ENCODE peak calls at places on chromosomes 2 and 18, in eight cellular contexts. One of them, this sample, is unnamed.

GRCh38 chr2:225117061-225117716 is 74.9 kb upstream of the DOCK10 start:
- DNase-seq in left lung: no peak
- DNase-seq in CD8-positive, alpha-beta T cell: no peak
- DNase-seq in Panc1: no peak
- DNase-seq in body of pancreas: no peak
- DNase-seq in lower lobe of right lung: no peak
- DNase-seq in hepatocyte: no peak
- DNase-seq in WERI-Rb-1: no peak
- DNase-seq in this sample: no peak

GRCh38 chr2:195646424-195646823 is 10.6 kb upstream of the SLC39A10 start:
- DNase-seq in left lung: no peak
- DNase-seq in hepatocyte: no peak
- DNase-seq in Panc1: no peak
- DNase-seq in CD8-positive, alpha-beta T cell: no peak
- DNase-seq in WERI-Rb-1: no peak
- DNase-seq in body of pancreas: no peak
- DNase-seq in lower lobe of right lung: no peak
- DNase-seq in this sample: no peak

GRCh38 chr2:82023710-82024109 is 1719.2 kb upstream of the LRRTM1 start:
- DNase-seq in WERI-Rb-1: no peak
- DNase-seq in hepatocyte: peak; percentile 19
- DNase-seq in body of pancreas: no peak
- DNase-seq in lower lobe of right lung: no peak
- DNase-seq in left lung: no peak
- DNase-seq in CD8-positive, alpha-beta T cell: no peak
- DNase-seq in Panc1: no peak
- DNase-seq in this sample: no peak

GRCh38 chr2:47735912-47736311 is 47.0 kb upstream of the MSH6 start:
- DNase-seq in Panc1: no peak
- DNase-seq in lower lobe of right lung: no peak
- DNase-seq in WERI-Rb-1: no peak
- DNase-seq in CD8-positive, alpha-beta T cell: no peak
- DNase-seq in hepatocyte: no peak
- DNase-seq in left lung: no peak
- DNase-seq in body of pancreas: no peak
- DNase-seq in this sample: no peak

GRCh38 chr2:35931115-35931514 is 424.5 kb upstream of the CRIM1 start:
- DNase-seq in CD8-positive, alpha-beta T cell: no peak
- DNase-seq in body of pancreas: no peak
- DNase-seq in hepatocyte: no peak
- DNase-seq in lower lobe of right lung: no peak
- DNase-seq in Panc1: no peak
- DNase-seq in WERI-Rb-1: no peak
- DNase-seq in left lung: no peak
- DNase-seq in this sample: no peak

GRCh38 chr2:2046497-2046896 is 284.6 kb downstream of the MYT1L start:
- DNase-seq in WERI-Rb-1: no peak
- DNase-seq in CD8-positive, alpha-beta T cell: no peak
- DNase-seq in Panc1: no peak
- DNase-seq in body of pancreas: no peak
- DNase-seq in left lung: no peak
- DNase-seq in lower lobe of right lung: no peak
- DNase-seq in hepatocyte: no peak
- DNase-seq in this sample: no peak

GRCh38 chr2:222318026-222318711 is 19.4 kb upstream of the PAX3 start:
- DNase-seq in CD8-positive, alpha-beta T cell: no peak
- DNase-seq in Panc1: peak; percentile 30
- DNase-seq in left lung: peak; percentile 93
- DNase-seq in WERI-Rb-1: peak; percentile 61
- DNase-seq in hepatocyte: peak; percentile 84
- DNase-seq in lower lobe of right lung: no peak
- DNase-seq in body of pancreas: peak; percentile 45
- DNase-seq in this sample: peak; percentile 60

GRCh38 chr2:205975082-205975949 is 110.7 kb downstream of the INO80D start:
- DNase-seq in body of pancreas: peak; percentile 55
- DNase-seq in Panc1: no peak
- DNase-seq in CD8-positive, alpha-beta T cell: no peak
- DNase-seq in WERI-Rb-1: no peak
- DNase-seq in lower lobe of right lung: no peak
- DNase-seq in left lung: no peak
- DNase-seq in hepatocyte: peak; percentile 74
- DNase-seq in this sample: no peak

GRCh38 chr2:231545105-231545902 is 15.1 kb upstream of the NMUR1 start:
- DNase-seq in left lung: peak; percentile 42
- DNase-seq in hepatocyte: no peak
- DNase-seq in lower lobe of right lung: peak; percentile 76
- DNase-seq in Panc1: no peak
- DNase-seq in WERI-Rb-1: no peak
- DNase-seq in body of pancreas: no peak
- DNase-seq in CD8-positive, alpha-beta T cell: peak; percentile 63
- DNase-seq in this sample: no peak

GRCh38 chr2:29783696-29784095 is 137.7 kb downstream of the ALK start:
- DNase-seq in WERI-Rb-1: peak; percentile 64
- DNase-seq in hepatocyte: no peak
- DNase-seq in CD8-positive, alpha-beta T cell: no peak
- DNase-seq in Panc1: no peak
- DNase-seq in left lung: no peak
- DNase-seq in body of pancreas: no peak
- DNase-seq in lower lobe of right lung: no peak
- DNase-seq in this sample: no peak

GRCh38 chr2:189633392-189633811 is 27.9 kb upstream of the ASNSD1 start:
- DNase-seq in CD8-positive, alpha-beta T cell: no peak
- DNase-seq in Panc1: no peak
- DNase-seq in WERI-Rb-1: no peak
- DNase-seq in lower lobe of right lung: no peak
- DNase-seq in body of pancreas: no peak
- DNase-seq in left lung: peak; percentile 37
- DNase-seq in hepatocyte: no peak
- DNase-seq in this sample: no peak

GRCh38 chr2:110662560-110662959 is 15.3 kb downstream of the BUB1 start:
- DNase-seq in Panc1: no peak
- DNase-seq in hepatocyte: no peak
- DNase-seq in lower lobe of right lung: no peak
- DNase-seq in WERI-Rb-1: no peak
- DNase-seq in left lung: no peak
- DNase-seq in body of pancreas: no peak
- DNase-seq in CD8-positive, alpha-beta T cell: no peak
- DNase-seq in this sample: no peak

GRCh38 chr2:63257473-63257872 is 206.8 kb downstream of the OTX1 start:
- DNase-seq in body of pancreas: no peak
- DNase-seq in Panc1: no peak
- DNase-seq in left lung: no peak
- DNase-seq in lower lobe of right lung: no peak
- DNase-seq in hepatocyte: no peak
- DNase-seq in CD8-positive, alpha-beta T cell: no peak
- DNase-seq in WERI-Rb-1: no peak
- DNase-seq in this sample: no peak

GRCh38 chr2:71602115-71602495 is 148.7 kb downstream of the DYSF start:
- DNase-seq in Panc1: no peak
- DNase-seq in body of pancreas: no peak
- DNase-seq in left lung: peak; percentile 5
- DNase-seq in WERI-Rb-1: no peak
- DNase-seq in hepatocyte: no peak
- DNase-seq in CD8-positive, alpha-beta T cell: no peak
- DNase-seq in lower lobe of right lung: no peak
- DNase-seq in this sample: peak; percentile 6

GRCh38 chr2:197897944-197898678 is 93.7 kb downstream of the PLCL1 start:
- DNase-seq in WERI-Rb-1: no peak
- DNase-seq in body of pancreas: no peak
- DNase-seq in left lung: no peak
- DNase-seq in CD8-positive, alpha-beta T cell: no peak
- DNase-seq in lower lobe of right lung: no peak
- DNase-seq in hepatocyte: no peak
- DNase-seq in Panc1: no peak
- DNase-seq in this sample: no peak

GRCh38 chr2:197894751-197895274 is 90.4 kb downstream of the PLCL1 start:
- DNase-seq in hepatocyte: no peak
- DNase-seq in Panc1: no peak
- DNase-seq in CD8-positive, alpha-beta T cell: no peak
- DNase-seq in left lung: no peak
- DNase-seq in lower lobe of right lung: no peak
- DNase-seq in body of pancreas: no peak
- DNase-seq in WERI-Rb-1: no peak
- DNase-seq in this sample: no peak

GRCh38 chr2:197890160-197890559 is 85.8 kb downstream of the PLCL1 start:
- DNase-seq in hepatocyte: no peak
- DNase-seq in WERI-Rb-1: no peak
- DNase-seq in lower lobe of right lung: no peak
- DNase-seq in body of pancreas: no peak
- DNase-seq in left lung: no peak
- DNase-seq in Panc1: no peak
- DNase-seq in CD8-positive, alpha-beta T cell: no peak
- DNase-seq in this sample: no peak

GRCh38 chr2:197891897-197892442 is 87.6 kb downstream of the PLCL1 start:
- DNase-seq in Panc1: no peak
- DNase-seq in body of pancreas: no peak
- DNase-seq in CD8-positive, alpha-beta T cell: no peak
- DNase-seq in hepatocyte: no peak
- DNase-seq in lower lobe of right lung: no peak
- DNase-seq in left lung: no peak
- DNase-seq in WERI-Rb-1: no peak
- DNase-seq in this sample: no peak

DNA sequence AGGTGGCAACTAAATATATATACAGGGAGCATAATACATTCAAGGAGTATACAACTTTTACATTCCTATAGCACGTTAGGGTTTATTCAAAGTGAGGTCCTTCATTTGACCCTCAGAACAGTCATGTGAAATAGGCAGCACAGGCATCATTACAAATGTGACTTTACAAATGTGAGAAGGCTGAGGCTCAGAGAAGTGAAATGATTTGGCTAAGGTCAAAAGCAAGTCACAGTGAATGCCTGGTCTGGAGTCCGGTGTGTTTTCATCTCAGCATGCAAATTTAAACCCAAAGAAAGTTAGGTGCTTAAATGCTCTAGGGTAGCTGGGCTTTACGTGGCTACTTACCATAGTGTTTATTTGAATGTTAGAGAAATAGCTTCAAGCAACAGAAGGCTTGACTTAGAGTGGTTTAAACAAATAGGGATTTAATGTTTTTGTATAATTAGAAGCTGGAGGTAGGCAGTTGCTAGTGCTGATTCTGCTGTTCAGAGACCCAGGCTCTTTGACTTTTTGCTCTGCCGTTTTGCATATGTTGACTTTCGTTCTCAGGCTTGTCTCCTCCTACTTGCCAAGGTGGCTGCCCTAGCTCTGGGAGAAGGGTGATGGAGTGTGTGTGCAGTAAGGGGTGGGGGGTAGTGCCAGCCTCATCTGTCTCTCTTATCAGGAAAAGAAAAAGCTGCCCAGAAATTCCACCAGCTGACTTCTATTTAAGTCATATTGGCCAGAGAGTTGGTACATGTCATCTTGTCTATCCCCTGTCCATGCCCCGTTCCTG is 89.2 kb downstream of the PLCL1 start:
- DNase-seq in Panc1: no peak
- DNase-seq in CD8-positive, alpha-beta T cell: no peak
- DNase-seq in WERI-Rb-1: no peak
- DNase-seq in lower lobe of right lung: no peak
- DNase-seq in left lung: no peak
- DNase-seq in hepatocyte: no peak
- DNase-seq in body of pancreas: no peak
- DNase-seq in this sample: no peak
- H3K4me3 ChIP-seq in Panc1: no peak overlapping the region
- H3K4me3 ChIP-seq in CD8-positive, alpha-beta T cell: no peak overlapping the region
- H3K4me3 ChIP-seq in WERI-Rb-1: no peak overlapping the region
- H3K4me3 ChIP-seq in lower lobe of right lung: no peak overlapping the region
- H3K4me3 ChIP-seq in left lung: no peak overlapping the region
- H3K4me3 ChIP-seq in hepatocyte: no peak overlapping the region
- H3K4me3 ChIP-seq in body of pancreas: no peak overlapping the region
- H3K4me3 ChIP-seq in this sample: no peak overlapping the region

DNA sequence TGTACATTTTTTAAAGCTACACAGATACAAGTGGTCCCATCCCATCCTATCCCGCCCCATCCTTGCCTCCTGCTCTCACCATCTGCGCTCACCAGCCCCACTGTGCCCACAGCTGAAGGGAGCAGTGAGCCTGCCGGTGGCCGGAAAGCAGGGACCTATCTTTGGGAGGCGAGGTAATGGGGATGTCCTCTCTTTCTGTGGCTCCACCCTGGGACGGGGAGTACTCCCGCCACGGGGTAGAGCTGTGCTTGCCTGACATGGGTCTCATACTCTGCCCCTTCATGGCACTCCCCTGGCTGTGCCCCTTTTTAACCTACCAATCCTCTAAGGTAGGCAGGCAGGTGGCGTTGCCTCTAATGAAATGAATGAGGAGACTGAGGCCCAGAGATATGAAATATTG is 13.3 kb downstream of the SH2D6 start:
- DNase-seq in CD8-positive, alpha-beta T cell: no peak
- DNase-seq in Panc1: no peak
- DNase-seq in left lung: no peak
- DNase-seq in body of pancreas: no peak
- DNase-seq in hepatocyte: no peak
- DNase-seq in lower lobe of right lung: no peak
- DNase-seq in WERI-Rb-1: no peak
- DNase-seq in this sample: no peak
- H3K27ac ChIP-seq in CD8-positive, alpha-beta T cell: no peak overlapping the region
- H3K27ac ChIP-seq in Panc1: peak overlapping the region; percentile 87
- H3K27ac ChIP-seq in left lung: no peak overlapping the region
- H3K27ac ChIP-seq in body of pancreas: no peak overlapping the region
- H3K27ac ChIP-seq in hepatocyte: peak overlapping the region; percentile 88
- H3K27ac ChIP-seq in lower lobe of right lung: no peak overlapping the region
- H3K27ac ChIP-seq in WERI-Rb-1: no peak overlapping the region
- H3K27ac ChIP-seq in this sample: peak overlapping the region; percentile 98

DNA sequence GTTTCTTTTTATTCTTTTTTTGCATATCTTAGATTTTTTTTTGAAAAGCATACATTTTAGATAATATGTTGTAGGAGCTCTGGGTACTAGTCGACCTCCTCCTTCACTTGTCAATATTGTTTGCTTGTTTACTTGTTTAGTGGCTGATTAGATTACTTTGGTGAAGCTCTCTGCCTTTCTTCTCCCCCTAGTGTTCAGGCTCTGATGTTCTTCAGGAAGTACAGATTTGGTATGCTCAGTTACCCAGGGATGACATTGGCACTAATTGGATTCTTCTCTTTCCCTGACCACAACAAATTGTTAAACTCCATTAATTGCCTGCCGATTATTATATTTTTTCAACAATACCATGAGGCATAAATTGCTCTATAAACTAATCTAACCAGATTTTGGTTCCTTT is 491.2 kb downstream of the SUCLG1 start:
- DNase-seq in hepatocyte: no peak
- DNase-seq in WERI-Rb-1: no peak
- DNase-seq in left lung: no peak
- DNase-seq in body of pancreas: no peak
- DNase-seq in CD8-positive, alpha-beta T cell: no peak
- DNase-seq in lower lobe of right lung: no peak
- DNase-seq in Panc1: no peak
- DNase-seq in this sample: no peak
- TF ChIP-seq CTCF in hepatocyte: no peak
- TF ChIP-seq CTCF in WERI-Rb-1: peak; percentile 41
- TF ChIP-seq CTCF in left lung: no peak
- TF ChIP-seq CTCF in body of pancreas: no peak
- TF ChIP-seq CTCF in CD8-positive, alpha-beta T cell: no peak
- TF ChIP-seq CTCF in lower lobe of right lung: no peak
- TF ChIP-seq CTCF in Panc1: peak; percentile 14
- TF ChIP-seq CTCF in this sample: no peak

DNA sequence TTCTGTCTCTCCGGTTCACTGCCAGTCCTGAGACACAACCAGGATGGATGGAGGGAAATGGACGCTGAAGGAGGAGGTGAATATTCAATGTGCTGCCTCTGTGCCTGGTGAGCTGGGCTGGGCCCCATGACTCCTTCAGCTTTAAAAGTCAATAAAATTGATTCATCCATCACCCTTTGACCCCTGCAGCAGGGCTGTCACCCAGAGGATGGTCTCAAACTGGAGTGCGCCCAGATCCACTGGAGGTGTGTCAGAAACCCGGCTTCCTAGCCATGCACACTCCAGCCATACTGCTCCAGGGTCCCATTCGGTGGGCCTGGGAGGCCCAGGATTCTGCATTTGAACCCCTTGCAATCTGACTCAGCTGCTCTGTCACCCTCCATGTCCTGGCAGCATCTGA is 94.1 kb upstream of the BOD1L2 start:
- DNase-seq in WERI-Rb-1: no peak
- DNase-seq in lower lobe of right lung: no peak
- DNase-seq in body of pancreas: no peak
- DNase-seq in hepatocyte: no peak
- DNase-seq in Panc1: no peak
- DNase-seq in left lung: no peak
- DNase-seq in CD8-positive, alpha-beta T cell: no peak
- DNase-seq in this sample: no peak
- H3K4me3 ChIP-seq in WERI-Rb-1: no peak overlapping the region
- H3K4me3 ChIP-seq in lower lobe of right lung: no peak overlapping the region
- H3K4me3 ChIP-seq in body of pancreas: no peak overlapping the region
- H3K4me3 ChIP-seq in hepatocyte: no peak overlapping the region
- H3K4me3 ChIP-seq in Panc1: no peak overlapping the region
- H3K4me3 ChIP-seq in left lung: no peak overlapping the region
- H3K4me3 ChIP-seq in CD8-positive, alpha-beta T cell: no peak overlapping the region
- H3K4me3 ChIP-seq in this sample: no peak overlapping the region

This sample was measured in dorsolateral prefrontal cortex.